ENCODE peak calls at places on chromosomes 13 and 19, in nine cellular contexts. V, Y, P, X, A, Q, F, I and D are unnamed samples.

GRCh38 chr13:78323040-78323439 is 280.3 kb downstream of the POU4F1 start:
- DNase-seq in V (no peak), I (no peak), P (no peak), F (no peak), Q (no peak), A (no peak), X (no peak), Y (no peak), D (no peak)

GRCh38 chr13:33751151-33751550 is 66.8 kb upstream of the RFC3 start:
- DNase-seq in Q (no peak), A (no peak), Y (no peak), P (no peak), F (no peak), X (no peak), V (no peak), I (no peak), D (no peak)

GRCh38 chr19:33286899-33287298 is 15.4 kb downstream of the CEBPA start:
- DNase-seq in X (no peak), I (no peak), V (no peak), Q (no peak), P (no peak), Y (no peak), F (no peak), A (no peak), D (no peak)

GRCh38 chr13:40622761-40623160 is 43.7 kb downstream of the FOXO1 start:
- DNase-seq in V (no peak), Q (no peak), A (no peak), F (no peak), Y (no peak), P (no peak), X (no peak), I (no peak), D (no peak)

GRCh38 chr13:101655435-101655834 is 203.0 kb downstream of the ITGBL1 start:
- DNase-seq in F (no peak), A (no peak), I (no peak), X (no peak), P (no peak), V (no peak), Y (no peak), Q (no peak), D (no peak)

GRCh38 chr19:34365463-34366401 is 736 bp downstream of the GPI start:
- DNase-seq in I (peak; percentile 84), Q (no peak), X (peak; percentile 60), P (peak; percentile 74), A (no peak), Y (peak; percentile 67), F (peak; percentile 70), V (peak; percentile 52), D (no peak)

GRCh38 chr19:10653732-10654609 is at the start of gene ILF3:
- DNase-seq in Q (peak; percentile 100), V (peak; percentile 99), A (peak; percentile 100), X (peak; percentile 100), P (peak; percentile 100), I (peak; percentile 100), Y (peak; percentile 96), F (peak; percentile 100), D (peak; percentile 99)

GRCh38 chr13:114142640-114143490 is 10.4 kb upstream of the RASA3 start:
- DNase-seq in Q (peak; percentile 70), P (peak; percentile 27), X (no peak), I (no peak), V (no peak), F (peak; percentile 72), A (no peak), Y (peak; percentile 25), D (peak; percentile 62)

GRCh38 chr19:948842-949496 is 23.1 kb downstream of the ARID3A start:
- DNase-seq in A (no peak), Q (no peak), F (no peak), P (no peak), V (no peak), Y (no peak), X (no peak), I (no peak), D (no peak)

GRCh38 chr13:99218969-99219368 is 18.3 kb downstream of the UBAC2 start:
- DNase-seq in X (no peak), V (no peak), F (no peak), P (no peak), I (no peak), A (no peak), Q (peak; percentile 57), Y (no peak), D (peak; percentile 49)

GRCh38 chr13:36528105-36528504 is 95.8 kb downstream of the CCNA1 start:
- DNase-seq in P (no peak), Q (no peak), A (no peak), I (no peak), X (no peak), Y (no peak), V (no peak), F (no peak), D (no peak)

GRCh38 chr13:114174529-114174941 is 4.5 kb upstream of the CFAP97D2 start:
- DNase-seq in F (no peak), P (no peak), Y (no peak), I (no peak), X (no peak), V (no peak), A (no peak), Q (no peak), D (no peak)

GRCh38 chr13:80558074-80558473 is 217.1 kb upstream of the SPRY2 start:
- DNase-seq in Y (no peak), Q (no peak), I (no peak), F (no peak), X (peak; percentile 6), P (no peak), V (no peak), A (no peak), D (no peak)

GRCh38 chr19:11552666-11553372 is 6.2 kb downstream of the ELOF1 start:
- DNase-seq in Q (no peak), A (no peak), X (no peak), P (no peak), V (no peak), Y (no peak), F (no peak), I (no peak), D (no peak)

GRCh38 chr19:4007836-4008539 is 452 bp downstream of the PIAS4 start:
- DNase-seq in Q (no peak), P (no peak), X (no peak), V (no peak), Y (peak; percentile 63), A (no peak), I (peak; percentile 76), F (peak; percentile 66), D (no peak)

GRCh38 chr19:53598361-53598760 is 33.4 kb upstream of the DPRX start:
- DNase-seq in X (no peak), A (no peak), Y (no peak), P (no peak), I (no peak), Q (no peak), F (no peak), V (no peak), D (no peak)

GRCh38 chr13:113064534-113065405 is 40.8 kb upstream of the F7 start:
- DNase-seq in P (peak; percentile 18), A (no peak), X (peak; percentile 38), F (peak; percentile 52), Y (no peak), V (peak; percentile 8), I (no peak), Q (no peak), D (no peak)

GRCh38 chr19:4823577-4823976 is 7.9 kb downstream of the TICAM1 start:
- DNase-seq in I (no peak), V (no peak), X (no peak), A (no peak), F (no peak), P (no peak), Q (no peak), Y (no peak), D (no peak)

GRCh38 chr13:72970301-72970880 is 88.4 kb upstream of the KLF5 start:
- DNase-seq in Y (no peak), X (no peak), V (no peak), P (no peak), A (no peak), I (no peak), F (no peak), Q (no peak), D (no peak)

GRCh38 chr13:72970956-72971355 is 87.8 kb upstream of the KLF5 start:
- DNase-seq in Y (no peak), A (peak; percentile 1), Q (no peak), P (no peak), F (no peak), I (no peak), X (no peak), V (no peak), D (no peak)

DNA sequence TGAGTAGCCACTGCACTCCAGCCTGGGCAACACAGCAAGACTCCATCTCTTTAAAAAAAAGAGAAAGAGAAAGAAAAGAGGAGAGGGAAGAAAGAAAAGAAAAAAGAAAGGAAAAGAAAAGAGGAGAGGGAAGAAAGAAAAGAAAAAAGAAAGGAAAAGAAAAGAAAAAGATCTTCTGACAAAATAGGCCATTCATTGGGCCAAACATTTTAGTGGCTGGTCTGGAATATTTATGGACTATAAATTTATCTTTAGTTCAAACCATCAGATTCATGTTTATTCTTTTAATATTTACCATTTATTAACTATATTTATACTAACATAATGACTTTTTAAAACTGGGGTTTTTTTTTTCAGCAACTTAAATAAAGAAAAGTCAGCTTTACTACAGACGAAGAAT is 85.6 kb upstream of the KLF5 start:
- DNase-seq in A (no peak), Q (no peak), Y (no peak), V (no peak), X (no peak), P (no peak), I (no peak), F (no peak), D (no peak)
- H3K9me3 ChIP-seq in A (no peaks in the 10 kb centered on the region), Q (no peaks in the 10 kb centered on the region), Y (no peaks in the 10 kb centered on the region), V (no peaks in the 10 kb centered on the region), X (no peaks in the 10 kb centered on the region), P (no peaks in the 10 kb centered on the region), I (no peaks in the 10 kb centered on the region), F (no peaks in the 10 kb centered on the region), D (no peaks in the 10 kb centered on the region)

GRCh38 chr19:22603518-22604440 is 30.3 kb upstream of the ZNF492 start:
- DNase-seq in P (no peak), X (no peak), A (no peak), Q (no peak), V (no peak), F (no peak), I (no peak), Y (no peak), D (no peak)
- H3K9me3 ChIP-seq in P (no peaks in the 10 kb centered on the region), X (peaks cover 48% of the 10 kb centered on the region), A (peaks cover 95% of the 10 kb centered on the region), Q (no peaks in the 10 kb centered on the region), V (no peaks in the 10 kb centered on the region), F (no peaks in the 10 kb centered on the region), I (no peaks in the 10 kb centered on the region), Y (no peaks in the 10 kb centered on the region), D (no peaks in the 10 kb centered on the region)

DNA sequence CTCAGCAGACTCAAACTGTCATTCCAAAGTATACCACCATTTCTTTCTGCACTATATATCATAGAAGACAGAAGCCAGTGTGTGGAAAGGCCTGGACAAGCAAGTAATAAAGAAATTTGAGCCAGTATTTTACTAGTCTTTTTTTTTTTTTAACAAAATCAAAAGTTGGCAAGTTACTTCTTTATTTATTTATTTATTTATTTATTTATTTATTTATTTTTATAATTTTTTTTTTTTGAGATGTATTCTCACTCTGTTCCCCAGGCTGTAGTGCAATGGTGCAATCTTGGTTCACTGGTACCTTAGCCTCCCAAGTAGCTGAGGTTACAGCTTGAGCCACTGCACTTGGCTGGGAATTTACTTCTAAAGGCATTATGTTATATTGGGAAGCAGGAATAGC is 25.3 kb downstream of the ZNF493 start:
- DNase-seq in Y (no peak), F (no peak), A (no peak), V (no peak), P (no peak), X (no peak), Q (no peak), I (no peak), D (no peak)
- H3K9me3 ChIP-seq in Y (peaks cover 33% of the 10 kb centered on the region), F (peaks cover 82% of the 10 kb centered on the region), A (peaks cover 29% of the 10 kb centered on the region), V (peaks cover 67% of the 10 kb centered on the region), P (peaks cover 7% of the 10 kb centered on the region), X (no peaks in the 10 kb centered on the region), Q (peaks cover 38% of the 10 kb centered on the region), I (peaks cover 7% of the 10 kb centered on the region), D (peaks cover 29% of the 10 kb centered on the region)

GRCh38 chr19:56899943-56900342 is 59.4 kb upstream of the PEG3 start:
- DNase-seq in I (no peak), A (no peak), Y (no peak), Q (no peak), V (no peak), X (no peak), F (no peak), P (no peak), D (no peak)
- H3K9me3 ChIP-seq in I (no peaks in the 10 kb centered on the region), A (peaks cover 48% of the 10 kb centered on the region), Y (no peaks in the 10 kb centered on the region), Q (no peaks in the 10 kb centered on the region), V (no peaks in the 10 kb centered on the region), X (peaks cover 41% of the 10 kb centered on the region), F (no peaks in the 10 kb centered on the region), P (no peaks in the 10 kb centered on the region), D (no peaks in the 10 kb centered on the region)